ENCODE peak calls at places on chromosomes 1 and 21, in eight cellular contexts. C is prostate gland, N is pancreas, V is PC-3, G is neural crest cell, X is uterus, O is HCT116, F is AG04450. U is an unnamed sample.

GRCh38 chr1:97094257-97094972 is 372.8 kb downstream of the PTBP2 start:
- DNase-seq in C (no peak), N (no peak), O (no peak), V (peak), X (no peak), G (no peak), F (peak), U (no peak)

GRCh38 chr1:70462611-70463010 is 51.5 kb downstream of the CTH start:
- DNase-seq in X (no peak), V (no peak), G (no peak), C (no peak), O (no peak), N (no peak), F (no peak), U (no peak)

GRCh38 chr1:212987702-212988322 is 27.9 kb downstream of the ANGEL2 start:
- DNase-seq in N (no peak), G (no peak), O (no peak), C (no peak), F (peak), X (no peak), V (peak), U (no peak)

GRCh38 chr1:114118351-114118990 is 35.2 kb downstream of the SYT6 start:
- DNase-seq in X (no peak), C (no peak), N (no peak), G (no peak), F (no peak), V (no peak), O (no peak), U (no peak)

GRCh38 chr1:71881611-71882010 is 400.7 kb downstream of the NEGR1 start:
- DNase-seq in F (no peak), G (no peak), X (no peak), V (no peak), C (no peak), N (no peak), O (no peak), U (no peak)

GRCh38 chr1:118487091-118487490 is 302.1 kb upstream of the SPAG17 start:
- DNase-seq in C (no peak), N (no peak), G (no peak), X (no peak), O (no peak), V (no peak), F (no peak), U (no peak)

GRCh38 chr1:109241841-109242301 is 7.5 kb upstream of the CELSR2 start:
- DNase-seq in F (no peak), O (no peak), C (no peak), X (no peak), G (no peak), V (no peak), N (no peak), U (no peak)

GRCh38 chr1:201370500-201370899 is 7.0 kb downstream of the TNNT2 start:
- DNase-seq in O (no peak), X (no peak), N (no peak), G (no peak), C (no peak), F (no peak), V (no peak), U (no peak)

GRCh38 chr1:214107322-214108096 is 119.7 kb downstream of the PROX1 start:
- DNase-seq in X (no peak), N (no peak), G (no peak), C (no peak), F (no peak), V (no peak), O (no peak), U (no peak)

GRCh38 chr1:244349581-244350001 is 102.1 kb downstream of the ADSS2 start:
- DNase-seq in V (no peak), O (no peak), F (no peak), X (no peak), G (no peak), C (no peak), N (no peak), U (no peak)

GRCh38 chr1:9006956-9007615 is 19.1 kb downstream of the SLC2A7 start:
- DNase-seq in C (no peak), N (no peak), X (no peak), V (no peak), G (no peak), F (no peak), O (no peak), U (no peak)

GRCh38 chr1:9008236-9008635 is 18.0 kb downstream of the SLC2A7 start:
- DNase-seq in X (no peak), O (no peak), V (no peak), C (no peak), F (no peak), N (no peak), G (no peak), U (no peak)

GRCh38 chr1:9010781-9011323 is 15.4 kb downstream of the SLC2A7 start:
- DNase-seq in N (no peak), G (no peak), X (no peak), C (no peak), V (no peak), F (no peak), O (no peak), U (no peak)

GRCh38 chr1:9013824-9014223 is 12.4 kb downstream of the SLC2A7 start:
- DNase-seq in C (no peak), V (no peak), N (no peak), G (no peak), F (no peak), O (no peak), X (no peak), U (no peak)

GRCh38 chr1:9009438-9010366 is 16.5 kb downstream of the SLC2A7 start:
- DNase-seq in C (no peak), F (no peak), O (no peak), N (peak), G (peak), X (no peak), V (peak), U (no peak)
- TF ChIP-seq CTCF in C (no peak), F (peak), O (peak), N (no peak), G (peak), X (peak), V (peak), U (peak)

GRCh38 chr21:37622755-37623543 is 256.4 kb downstream of the DYRK1A start:
- DNase-seq in O (no peak), X (no peak), G (no peak), C (no peak), F (no peak), N (no peak), V (no peak), U (no peak)
- TF ChIP-seq CTCF in O (no peak), X (no peak), G (no peak), C (no peak), F (no peak), N (no peak), V (no peak), U (no peak)

DNA sequence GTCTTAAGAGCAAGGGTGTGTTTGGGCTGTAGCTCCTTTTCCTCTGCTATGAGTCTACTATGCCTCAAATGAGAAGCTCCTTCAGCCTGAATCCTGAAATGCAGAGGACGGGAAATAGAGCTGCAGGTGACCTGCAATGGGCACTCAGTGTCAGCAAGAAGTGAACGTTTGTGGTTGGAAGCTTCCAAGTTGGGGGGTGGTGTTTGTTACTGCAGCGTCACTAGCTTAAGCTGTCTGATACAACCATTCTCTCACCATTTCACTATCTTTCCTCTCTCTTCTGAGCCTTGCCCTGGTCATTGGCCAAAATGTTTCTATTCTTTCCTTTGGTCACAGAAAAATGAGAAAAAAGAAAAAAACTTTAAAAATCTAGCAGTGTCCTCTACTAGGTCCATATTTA is 19.4 kb downstream of the TRIM67 start:
- DNase-seq in N (no peak), F (no peak), G (no peak), X (no peak), O (no peak), C (no peak), V (no peak), U (no peak)
- TF ChIP-seq CTCF in N (no peak), F (no peak), G (no peak), X (no peak), O (no peak), C (no peak), V (no peak), U (no peak)

DNA sequence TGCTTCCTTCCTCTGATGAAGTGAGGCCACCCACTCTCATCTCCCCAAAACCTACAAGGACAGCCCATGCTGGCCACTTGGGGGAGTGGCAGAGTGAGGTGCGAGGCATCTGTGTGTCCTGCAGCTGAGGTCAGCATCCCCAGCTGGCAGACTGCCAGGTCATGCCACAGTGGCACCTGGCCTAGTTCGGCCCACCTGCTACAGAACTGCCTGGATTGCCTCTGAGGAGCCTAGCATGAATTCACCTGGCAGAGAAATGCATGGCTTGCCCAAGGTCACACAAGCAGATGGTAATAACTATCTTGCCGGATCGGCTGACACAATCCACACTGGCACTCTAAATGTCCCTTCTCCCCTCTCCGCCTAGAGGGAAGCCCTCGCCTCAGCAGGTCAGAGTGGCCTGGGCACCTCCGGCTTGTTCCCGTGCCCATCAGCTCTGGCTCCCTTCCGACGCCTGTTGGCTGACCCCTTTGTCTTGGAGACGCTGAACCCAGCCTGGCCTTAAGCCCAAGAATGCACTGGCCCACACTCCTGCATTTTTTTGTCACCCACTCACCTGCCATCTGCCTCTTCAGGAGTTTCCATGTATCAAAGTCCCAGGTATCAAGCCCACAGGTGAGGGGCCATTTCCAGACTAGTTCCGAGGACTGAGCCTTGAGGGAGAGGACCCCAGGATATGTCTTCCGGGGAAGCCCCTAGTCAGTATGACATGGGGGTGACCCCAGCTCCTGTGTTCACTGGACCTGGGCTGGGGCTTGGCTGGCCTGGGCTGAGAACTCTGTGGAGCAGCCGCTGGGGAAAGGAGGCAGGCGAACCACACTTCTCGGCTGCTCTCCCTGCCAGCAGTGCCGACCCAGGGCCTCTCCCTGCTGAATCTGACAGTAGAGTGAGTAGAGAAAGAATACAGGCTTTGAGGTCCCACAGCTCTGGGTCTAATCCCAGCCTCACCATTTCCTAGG is 21.7 kb downstream of the ECE1 start:
- DNase-seq in C (no peak), O (no peak), N (peak), V (no peak), F (no peak), G (no peak), X (no peak), U (no peak)
- TF ChIP-seq CTCF in C (no peak), O (no peak), N (no peak), V (no peak), F (no peak), G (no peak), X (no peak), U (no peak)

GRCh38 chr1:12278998-12279397 is 49.2 kb downstream of the VPS13D start:
- DNase-seq in C (no peak), F (no peak), O (no peak), G (no peak), X (no peak), N (no peak), V (no peak), U (no peak)

GRCh38 chr1:12275370-12275769 is 45.5 kb downstream of the VPS13D start:
- DNase-seq in V (peak), C (no peak), F (no peak), G (peak), X (peak), N (peak), O (no peak), U (no peak)

GRCh38 chr1:12279728-12280469 is 50.1 kb downstream of the VPS13D start:
- DNase-seq in C (no peak), G (no peak), O (no peak), V (no peak), X (no peak), N (no peak), F (no peak), U (no peak)

GRCh38 chr1:12272770-12273169 is 42.9 kb downstream of the VPS13D start:
- DNase-seq in C (no peak), X (no peak), N (no peak), O (no peak), F (no peak), G (no peak), V (peak), U (no peak)

DNA sequence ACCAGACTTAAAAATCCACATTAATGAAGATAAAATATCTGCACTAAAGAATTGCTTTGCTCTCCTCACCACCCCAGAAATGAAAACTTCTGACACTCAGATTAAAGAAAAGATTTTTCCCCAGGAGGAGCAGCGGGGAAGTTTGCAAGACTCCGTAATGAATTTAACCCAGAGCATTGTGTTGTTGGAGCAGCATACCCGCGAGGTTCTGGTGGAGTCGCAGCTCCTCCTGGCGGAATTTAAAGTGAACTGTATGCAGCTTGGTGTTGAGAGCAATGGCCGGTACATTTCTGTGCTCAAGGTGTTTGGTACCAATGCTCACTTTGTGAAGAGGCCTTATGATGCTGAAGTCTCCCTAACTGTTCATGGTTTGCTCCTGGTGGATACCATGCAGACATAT is 46.4 kb downstream of the VPS13D start:
- DNase-seq in X (peak), O (no peak), V (peak), G (peak), F (no peak), N (no peak), C (no peak), U (no peak)
- TF ChIP-seq CTCF in X (peak), O (peak), V (peak), G (peak), F (peak), N (no peak), C (no peak), U (peak)

GRCh38 chr1:53717025-53717804 is 21.7 kb downstream of the GLIS1 start:
- DNase-seq in X (no peak), G (no peak), F (no peak), O (no peak), N (no peak), V (no peak), C (no peak), U (no peak)

GRCh38 chr1:53716150-53716549 is 22.8 kb downstream of the GLIS1 start:
- DNase-seq in G (no peak), O (no peak), C (no peak), F (no peak), V (no peak), N (no peak), X (no peak), U (no peak)

GRCh38 chr1:53719469-53719868 is 19.5 kb downstream of the GLIS1 start:
- DNase-seq in F (no peak), O (no peak), V (no peak), C (no peak), N (no peak), X (no peak), G (no peak), U (no peak)

GRCh38 chr1:53712276-53712675 is 26.7 kb downstream of the GLIS1 start:
- DNase-seq in C (no peak), G (no peak), V (peak), O (no peak), F (no peak), N (no peak), X (no peak), U (no peak)

DNA sequence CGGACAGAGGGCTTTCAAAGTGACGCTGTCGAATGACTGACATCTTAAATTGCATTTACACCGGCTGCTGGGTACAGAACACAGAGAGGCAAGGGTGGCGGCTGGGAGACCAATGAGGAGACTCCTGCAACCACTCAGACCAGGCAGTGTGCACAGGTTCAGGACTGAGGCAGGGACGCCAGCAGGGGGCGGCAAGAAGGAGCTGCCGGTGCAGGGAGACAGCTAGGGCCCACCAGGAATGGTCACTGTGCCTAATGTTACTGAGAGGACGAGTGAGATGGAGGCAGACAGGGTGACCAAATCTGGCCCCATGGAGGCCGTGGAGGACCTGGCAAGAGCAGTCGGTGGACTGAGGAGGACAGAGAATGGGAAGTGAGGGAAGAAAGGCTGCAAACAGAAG is 23.5 kb downstream of the GLIS1 start:
- DNase-seq in G (peak), F (no peak), N (no peak), C (no peak), O (no peak), X (no peak), V (peak), U (no peak)
- TF ChIP-seq CTCF in G (peak), F (peak), N (no peak), C (no peak), O (peak), X (no peak), V (peak), U (peak)

U was measured in type B pancreatic cell.